ENCODE peak calls at places on chromosome 22, in six cellular contexts. L is IMR-90, I is H9, X is H1, A is mesenchymal stem cell, W is neuronal stem cell. V is an unnamed sample.

GRCh38 chr22:41361716-41362310 is 19.9 kb upstream of the TEF start:
- DNase-seq in X (no peak), I (no peak), L (peak; percentile 50), A (no peak), W (no peak), V (no peak)

GRCh38 chr22:22060200-22061084 is 77.9 kb upstream of the TOP3B start:
- DNase-seq in W (peak; percentile 61), X (peak; percentile 23), A (peak; percentile 9), L (peak; percentile 24), I (peak; percentile 86), V (peak; percentile 54)

GRCh38 chr22:22959147-22959827 is 71.7 kb downstream of the IGLL5 start:
- DNase-seq in W (peak; percentile 76), X (no peak), A (peak; percentile 31), L (peak; percentile 66), I (peak; percentile 73), V (peak; percentile 85)

GRCh38 chr22:21826204-21826603 is 41.2 kb downstream of the MAPK1 start:
- DNase-seq in I (no peak), X (no peak), L (no peak), W (no peak), A (no peak), V (no peak)

GRCh38 chr22:36864454-36865215 is 3.8 kb downstream of the NCF4 start:
- DNase-seq in W (no peak), X (no peak), A (no peak), L (no peak), I (no peak), V (no peak)

GRCh38 chr22:23912293-23912903 is 18.2 kb downstream of the MIF start:
- DNase-seq in I (no peak), L (no peak), X (no peak), W (no peak), A (no peak), V (no peak)

GRCh38 chr22:36790648-36791047 is 14.7 kb upstream of the IFT27 start:
- DNase-seq in I (no peak), L (no peak), X (no peak), W (no peak), A (no peak), V (peak; percentile 3)

GRCh38 chr22:39800790-39801540 is 92.6 kb downstream of the ENTHD1 start:
- DNase-seq in I (no peak), A (no peak), L (no peak), W (no peak), X (no peak), V (no peak)

GRCh38 chr22:37173709-37174108 is 14.3 kb downstream of the C1QTNF6 start:
- DNase-seq in I (no peak), X (no peak), A (no peak), W (no peak), L (no peak), V (peak; percentile 96)

GRCh38 chr22:19817561-19818263 is 37.0 kb downstream of the GNB1L start:
- DNase-seq in X (no peak), L (no peak), I (peak; percentile 24), A (no peak), W (no peak), V (no peak)

GRCh38 chr22:41057076-41057475 is 35.3 kb upstream of the EP300 start:
- DNase-seq in L (no peak), W (no peak), A (no peak), X (no peak), I (no peak), V (no peak)

GRCh38 chr22:32775957-32776356 is 25.5 kb upstream of the TIMP3 start:
- DNase-seq in L (no peak), A (no peak), X (no peak), W (no peak), I (no peak), V (no peak)

GRCh38 chr22:44289429-44290171 is 23.2 kb downstream of the SHISAL1 start:
- DNase-seq in A (peak; percentile 81), X (no peak), I (peak; percentile 89), W (peak; percentile 44), L (peak; percentile 49), V (no peak)

GRCh38 chr22:24894220-24894975 is 52.1 kb downstream of the LHFPL7 start:
- DNase-seq in L (peak; percentile 68), X (no peak), I (no peak), A (peak; percentile 93), W (no peak), V (peak; percentile 53)

GRCh38 chr22:29391546-29391945 is 3.2 kb upstream of the AP1B1 start:
- DNase-seq in I (no peak), X (no peak), W (no peak), L (no peak), A (no peak), V (no peak)

GRCh38 chr22:47918936-47919505 is 1156.6 kb downstream of the TBC1D22A start:
- DNase-seq in A (no peak), X (no peak), W (peak; percentile 79), L (no peak), I (no peak), V (no peak)

GRCh38 chr22:21026783-21027692 is 5.3 kb downstream of the SLC7A4 start:
- DNase-seq in I (no peak), X (no peak), W (no peak), L (peak; percentile 68), A (no peak), V (no peak)

GRCh38 chr22:40258463-40259046 is 80.8 kb downstream of the TNRC6B start:
- DNase-seq in X (no peak), I (no peak), A (peak; percentile 50), W (no peak), L (peak; percentile 40), V (peak; percentile 13)

GRCh38 chr22:29393019-29393608 is 4.7 kb upstream of the AP1B1 start:
- DNase-seq in W (no peak), A (no peak), X (no peak), L (no peak), I (peak; percentile 8), V (no peak)

GRCh38 chr22:34761111-34761510 is 304.8 kb upstream of the ISX start:
- DNase-seq in L (no peak), I (no peak), X (no peak), W (no peak), A (no peak), V (peak; percentile 32)

GRCh38 chr22:36151006-36151595 is 9.5 kb downstream of the APOL3 start:
- DNase-seq in A (no peak), W (no peak), I (no peak), X (no peak), L (no peak), V (no peak)

GRCh38 chr22:19178065-19178658 is 374 bp downstream of the SLC25A1 start:
- DNase-seq in X (no peak), L (peak; percentile 11), I (no peak), A (peak; percentile 51), W (peak; percentile 55), V (peak; percentile 52)

GRCh38 chr22:24201681-24202590 is 20.6 kb downstream of the SUSD2 start:
- DNase-seq in W (no peak), L (peak; percentile 35), A (no peak), X (no peak), I (no peak), V (peak; percentile 95)

GRCh38 chr22:19868333-19868732 is 13.7 kb upstream of the GNB1L start:
- DNase-seq in I (peak; percentile 26), X (no peak), W (no peak), A (no peak), L (no peak), V (no peak)

GRCh38 chr22:20444325-20444724 is 6.7 kb upstream of the SCARF2 start:
- DNase-seq in L (no peak), X (no peak), A (no peak), I (no peak), W (no peak), V (no peak)

GRCh38 chr22:50714631-50715179 is 23.3 kb upstream of the ACR start:
- DNase-seq in W (no peak), A (no peak), L (no peak), I (no peak), X (no peak), V (no peak)

GRCh38 chr22:28395920-28396447 is 283.7 kb downstream of the TTC28 start:
- DNase-seq in I (no peak), A (peak; percentile 45), W (no peak), X (no peak), L (peak; percentile 48), V (peak; percentile 12)

GRCh38 chr22:30044369-30044768 is 35.9 kb upstream of the HORMAD2 start:
- DNase-seq in L (peak; percentile 93), A (peak; percentile 85), W (no peak), X (no peak), I (no peak), V (peak; percentile 45)

GRCh38 chr22:42993651-42994275 is 21.2 kb downstream of the PACSIN2 start:
- DNase-seq in I (no peak), A (peak; percentile 60), W (no peak), L (peak; percentile 60), X (no peak), V (peak; percentile 86)
- H3K14ac ChIP-seq in I (no peak overlapping the region), A (peak overlapping the region; percentile 44), W (no peak overlapping the region), L (peak overlapping the region; percentile 96), X (no peak overlapping the region), V (peak overlapping the region; percentile 2)

GRCh38 chr22:45594123-45594941 is 77.3 kb upstream of the ATXN10 start:
- DNase-seq in X (no peak), I (no peak), W (no peak), L (no peak), A (no peak), V (no peak)

GRCh38 chr22:45600791-45601730 is 70.6 kb upstream of the ATXN10 start:
- DNase-seq in X (no peak), W (no peak), I (no peak), A (peak; percentile 72), L (peak; percentile 85), V (peak; percentile 40)

GRCh38 chr22:45599836-45600577 is 71.6 kb upstream of the ATXN10 start:
- DNase-seq in W (no peak), I (no peak), A (no peak), X (no peak), L (no peak), V (peak; percentile 42)

GRCh38 chr22:45598596-45599217 is 72.9 kb upstream of the ATXN10 start:
- DNase-seq in L (no peak), I (no peak), W (no peak), A (no peak), X (no peak), V (no peak)

GRCh38 chr22:45597460-45598192 is 74.0 kb upstream of the ATXN10 start:
- DNase-seq in W (no peak), I (no peak), A (no peak), X (no peak), L (no peak), V (no peak)
- H3K18ac ChIP-seq in W (no peak overlapping the region), I (no peak overlapping the region), A (no peak overlapping the region), X (no peak overlapping the region), L (no peak overlapping the region), V (no peak overlapping the region)

DNA sequence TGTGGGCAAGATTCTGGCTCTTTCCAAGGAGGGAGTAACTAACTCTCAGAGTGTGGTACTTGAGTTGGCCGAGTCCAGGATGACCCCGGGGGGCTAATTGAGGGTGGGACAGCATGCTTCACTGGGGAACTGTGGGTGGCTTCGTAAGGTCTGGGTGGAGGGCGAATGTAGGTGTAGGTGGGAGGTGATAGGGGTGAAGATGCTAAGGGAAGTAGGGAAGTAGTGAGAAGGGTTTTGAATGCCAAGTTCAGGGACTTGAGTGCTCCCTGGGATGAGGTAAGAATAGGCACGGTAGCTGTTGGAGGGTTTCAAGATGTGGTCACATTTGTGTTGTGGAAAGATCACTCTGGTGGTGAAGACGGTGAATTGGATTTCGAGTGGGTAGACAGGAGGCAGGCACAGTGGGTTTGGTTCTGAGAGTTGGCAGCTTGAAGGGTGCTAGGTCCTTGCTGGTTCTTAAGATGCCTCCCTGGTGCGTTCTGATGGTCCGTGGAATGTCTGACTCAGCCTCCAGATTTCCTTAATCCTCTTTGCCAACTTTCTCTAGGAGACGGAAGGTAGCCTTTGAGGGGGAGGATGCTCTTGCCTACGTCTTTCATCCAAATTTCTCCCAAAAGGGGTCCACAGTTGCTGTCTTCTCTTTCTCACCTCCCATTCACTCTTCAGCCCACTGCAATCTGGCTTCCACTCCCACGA is 2.5 kb upstream of the DNAL4 start:
- DNase-seq in A (no peak), X (no peak), I (no peak), L (no peak), W (no peak), V (peak; percentile 4)
- H2AK5ac ChIP-seq in A (no peak overlapping the region), X (peak overlapping the region; percentile 58), I (no peak overlapping the region), L (no peak overlapping the region), W (peak overlapping the region; percentile 17), V (no peak overlapping the region)

GRCh38 chr22:49694462-49695260 is 133.0 kb downstream of the BRD1 start:
- DNase-seq in X (no peak), I (no peak), A (no peak), L (no peak), W (no peak), V (no peak)
- H3K14ac ChIP-seq in X (no peak overlapping the region), I (no peak overlapping the region), A (no peak overlapping the region), L (no peak overlapping the region), W (no peak overlapping the region), V (no peak overlapping the region)

V was measured in trophoblast cell.